ENCODE peak calls at places on chromosome X, in four cellular contexts. C is transverse colon, I is astrocyte, Q is heart right ventricle. K is an unnamed sample.

GRCh38 chrX:118116308-118117068 is at the start of gene KLHL13:
- DNase-seq in C (peak; percentile 26), Q (peak; percentile 47), I (no peak), K (peak; percentile 56)

GRCh38 chrX:152165033-152165743 is 26.8 kb upstream of the MAGEA10 start:
- DNase-seq in C (no peak), I (no peak), Q (no peak), K (no peak)

GRCh38 chrX:117510453-117510852 is 606.2 kb downstream of the KLHL13 start:
- DNase-seq in C (no peak), I (no peak), Q (no peak), K (no peak)

GRCh38 chrX:37958493-37959211 is 47.7 kb upstream of the SYTL5 start:
- DNase-seq in I (peak; percentile 25), C (no peak), Q (no peak), K (no peak)

GRCh38 chrX:20267924-20268701 is 1.4 kb upstream of the RPS6KA3 start:
- DNase-seq in Q (peak; percentile 58), I (peak; percentile 16), C (peak; percentile 40), K (peak; percentile 77)

GRCh38 chrX:48827654-48827968 is 1.3 kb downstream of the ERAS start:
- DNase-seq in C (no peak), Q (no peak), I (no peak), K (no peak)

GRCh38 chrX:56248492-56248891 is 16.3 kb downstream of the KLF8 start:
- DNase-seq in Q (peak; percentile 26), C (peak; percentile 64), I (peak; percentile 2), K (peak; percentile 57)

GRCh38 chrX:76220856-76221255 is 48.0 kb downstream of the PBDC1 start:
- DNase-seq in C (no peak), Q (no peak), I (no peak), K (no peak)

GRCh38 chrX:70247252-70247651 is 12.8 kb downstream of the P2RY4 start:
- DNase-seq in Q (no peak), C (no peak), I (no peak), K (no peak)

GRCh38 chrX:71558920-71559319 is 19.3 kb upstream of the GCNA start:
- DNase-seq in Q (no peak), I (no peak), C (no peak), K (no peak)

GRCh38 chrX:152821145-152821765 is 9.3 kb downstream of the CETN2 start:
- DNase-seq in Q (no peak), I (no peak), C (peak; percentile 46), K (peak; percentile 30)

GRCh38 chrX:9500584-9500983 is 35.7 kb downstream of the TBL1X start:
- DNase-seq in Q (no peak), I (no peak), C (no peak), K (no peak)

GRCh38 chrX:115560978-115561604 is at the start of gene PLS3:
- DNase-seq in I (peak; percentile 83), Q (peak; percentile 87), C (peak; percentile 72), K (peak; percentile 78)

GRCh38 chrX:22171287-22172060 is 101.2 kb upstream of the CBLL2 start:
- DNase-seq in I (no peak), Q (no peak), C (no peak), K (no peak)

GRCh38 chrX:87664381-87664780 is 146.8 kb downstream of the KLHL4 start:
- DNase-seq in C (no peak), Q (no peak), I (no peak), K (no peak)

GRCh38 chrX:71171110-71171801 is 26.6 kb downstream of the NLGN3 start:
- DNase-seq in I (no peak), C (no peak), Q (no peak), K (peak; percentile 73)

GRCh38 chrX:20378291-20378920 is 111.7 kb upstream of the RPS6KA3 start:
- DNase-seq in Q (no peak), I (peak; percentile 47), C (peak; percentile 60), K (no peak)

GRCh38 chrX:51737062-51737461 is 6.2 kb upstream of the GSPT2 start:
- DNase-seq in Q (no peak), C (no peak), I (no peak), K (no peak)

GRCh38 chrX:11504234-11504633 is 161.5 kb downstream of the ARHGAP6 start:
- DNase-seq in Q (no peak), I (no peak), C (no peak), K (no peak)

GRCh38 chrX:68832101-68832416 is 3.2 kb downstream of the EFNB1 start:
- DNase-seq in C (peak; percentile 60), I (peak; percentile 73), Q (peak; percentile 37), K (peak; percentile 28)

GRCh38 chrX:17007134-17007768 is 60.8 kb downstream of the REPS2 start:
- DNase-seq in I (no peak), C (no peak), Q (no peak), K (no peak)

GRCh38 chrX:1093586-1094538 is 118.6 kb downstream of the CRLF2 start:
- DNase-seq in C (no peak), Q (no peak), I (no peak), K (no peak)

GRCh38 chrX:136047001-136047642 is 61.9 kb downstream of the SLC9A6 start:
- DNase-seq in Q (no peak), C (no peak), I (peak; percentile 34), K (no peak)

GRCh38 chrX:132364313-132364712 is 124.5 kb downstream of the MBNL3 start:
- DNase-seq in C (no peak), I (no peak), Q (no peak), K (no peak)

GRCh38 chrX:68299923-68300322 is 133.4 kb downstream of the OPHN1 start:
- DNase-seq in Q (no peak), C (no peak), I (no peak), K (no peak)

GRCh38 chrX:23434356-23434884 is 99.8 kb downstream of the PTCHD1 start:
- DNase-seq in I (peak; percentile 94), Q (peak; percentile 72), C (peak; percentile 46), K (peak; percentile 37)

GRCh38 chrX:109840585-109840984 is 107.5 kb upstream of the ACSL4 start:
- DNase-seq in I (peak; percentile 95), Q (no peak), C (peak; percentile 18), K (peak; percentile 80)
- TF ChIP-seq CTCF in I (no peak), Q (no peak), C (no peak), K (no peak)

GRCh38 chrX:47175588-47175980 is 18.0 kb upstream of the UBA1 start:
- DNase-seq in Q (no peak), I (no peak), C (no peak), K (no peak)
- H3K36me3 ChIP-seq in Q (peaks cover 90% of the 10 kb centered on the region), I (peaks cover 4% of the 10 kb centered on the region), C (no peaks in the 10 kb centered on the region), K (no peaks in the 10 kb centered on the region)

DNA sequence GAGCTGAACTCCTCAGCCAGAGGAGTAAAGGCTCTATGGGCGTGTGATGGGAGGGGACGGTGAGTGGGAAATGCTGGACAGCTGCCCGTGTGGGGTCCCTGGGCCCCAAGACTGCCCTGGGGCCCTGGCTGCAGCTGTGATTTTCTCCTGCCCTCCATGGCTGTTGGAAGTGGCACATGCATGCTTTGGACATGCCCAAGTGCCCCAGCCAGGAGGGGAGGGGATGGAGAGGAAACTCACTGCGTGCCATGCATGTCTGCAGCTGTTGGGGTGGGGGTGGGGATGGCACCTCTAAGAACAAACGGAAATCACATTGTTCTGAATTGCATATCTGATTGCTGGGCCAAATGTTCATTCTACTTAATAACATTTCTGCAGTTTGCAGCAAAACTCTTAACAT is 52.4 kb downstream of the MID2 start:
- DNase-seq in I (no peak), C (no peak), Q (no peak), K (no peak)
- TF ChIP-seq CTCF in I (no peak), C (no peak), Q (no peak), K (no peak)

GRCh38 chrX:40063555-40063954 is 34.2 kb downstream of the BCOR start:
- DNase-seq in Q (no peak), I (no peak), C (no peak), K (no peak)

GRCh38 chrX:40062525-40063193 is 35.1 kb downstream of the BCOR start:
- DNase-seq in Q (no peak), C (no peak), I (no peak), K (no peak)

GRCh38 chrX:40065291-40066046 is 32.3 kb downstream of the BCOR start:
- DNase-seq in Q (no peak), C (no peak), I (no peak), K (no peak)

GRCh38 chrX:40061871-40062524 is 35.8 kb downstream of the BCOR start:
- DNase-seq in I (no peak), C (no peak), Q (no peak), K (no peak)

GRCh38 chrX:40064055-40064597 is 33.6 kb downstream of the BCOR start:
- DNase-seq in I (no peak), C (no peak), Q (no peak), K (no peak)
- H3K36me3 ChIP-seq in I (peaks cover 5% of the 10 kb centered on the region), C (no peaks in the 10 kb centered on the region), Q (peaks cover 45% of the 10 kb centered on the region), K (no peaks in the 10 kb centered on the region)

GRCh38 chrX:155534800-155535199 is 76.4 kb upstream of the F8A3 start:
- DNase-seq in Q (no peak), I (no peak), C (no peak), K (no peak)
- TF ChIP-seq CTCF in Q (no peak), I (no peak), C (no peak), K (no peak)

GRCh38 chrX:18722500-18723071 is 15.1 kb downstream of the PPEF1 start:
- DNase-seq in I (no peak), Q (no peak), C (no peak), K (no peak)
- H3K36me3 ChIP-seq in I (no peaks in the 10 kb centered on the region), Q (no peaks in the 10 kb centered on the region), C (no peaks in the 10 kb centered on the region), K (no peaks in the 10 kb centered on the region)

DNA sequence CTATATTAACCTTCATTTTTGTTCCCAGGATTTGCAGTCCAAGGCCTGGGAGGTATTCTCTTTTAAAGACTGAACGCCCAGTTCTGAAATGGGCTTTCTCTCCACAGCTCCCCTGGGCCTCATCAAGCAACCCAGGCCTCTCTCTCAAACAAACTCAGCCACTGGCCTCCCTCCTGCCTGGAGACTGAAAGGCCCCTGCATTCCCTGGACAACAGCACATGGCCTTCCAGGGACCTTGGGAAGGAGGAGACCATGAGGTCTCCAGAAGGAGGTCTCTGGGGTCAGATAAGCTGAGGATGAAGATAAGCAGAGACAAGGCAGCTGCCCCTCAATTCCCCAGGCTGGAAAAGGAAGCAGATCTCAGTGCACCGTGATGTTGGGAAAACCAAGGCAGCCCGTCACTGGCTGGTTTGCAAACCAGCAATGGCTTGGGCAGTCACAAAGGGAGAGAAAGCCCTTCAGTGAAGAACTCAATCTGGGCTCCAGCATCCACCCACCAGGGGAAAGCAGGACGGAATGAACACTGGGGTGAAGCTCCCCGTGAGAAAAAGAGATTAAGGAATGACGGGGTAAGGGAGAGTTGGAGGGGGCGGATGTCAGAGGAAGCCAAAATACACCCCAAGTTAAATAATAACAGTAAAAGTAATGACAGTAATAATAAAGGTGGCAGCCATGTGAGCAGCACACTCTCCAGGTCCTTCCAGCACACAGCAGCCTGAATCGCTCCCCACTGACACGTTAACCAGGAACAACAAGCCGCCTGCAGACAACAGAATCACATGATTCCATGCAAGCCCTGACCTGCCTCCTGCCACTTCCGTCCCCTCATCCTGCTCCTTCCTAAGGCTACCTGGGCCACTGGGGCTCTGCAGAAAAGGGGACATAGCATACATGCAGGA is 22.3 kb downstream of the AMOT start:
- DNase-seq in I (no peak), C (no peak), Q (no peak), K (no peak)
- TF ChIP-seq CTCF in I (no peak), C (no peak), Q (no peak), K (no peak)

GRCh38 chrX:119790977-119791436 is 423 bp downstream of the RPL39 start:
- DNase-seq in I (peak; percentile 10), Q (peak; percentile 12), C (peak; percentile 27), K (peak; percentile 30)
- H3K36me3 ChIP-seq in I (peaks cover 15% of the 10 kb centered on the region), Q (peaks cover 36% of the 10 kb centered on the region), C (no peaks in the 10 kb centered on the region), K (no peaks in the 10 kb centered on the region)